ENCODE peak calls at places on chromosomes 1 and 21, in four cellular contexts. D is IMR-90; F is CD4-positive, alpha-beta T cell; O is HepG2. I is an unnamed sample.

GRCh38 chr1:109733235-109733634 is 7.6 kb downstream of the GSTM3 start:
- DNase-seq in D (no peak), F (no peak), O (no peak), I (no peak)

GRCh38 chr1:221276911-221277310 is 397.7 kb downstream of the HLX start:
- DNase-seq in D (no peak), F (no peak), O (no peak), I (no peak)

GRCh38 chr1:41613646-41614592 is 129.4 kb upstream of the EDN2 start:
- DNase-seq in D (peak), F (no peak), O (no peak), I (no peak)

GRCh38 chr1:169472759-169473158 is 13.0 kb downstream of the SLC19A2 start:
- DNase-seq in D (no peak), F (no peak), O (no peak), I (no peak)

GRCh38 chr1:3578433-3578805 is 32.9 kb downstream of the MEGF6 start:
- DNase-seq in D (no peak), F (no peak), O (no peak), I (no peak)

GRCh38 chr1:117037802-117038201 is 22.3 kb upstream of the TTF2 start:
- DNase-seq in D (no peak), F (no peak), O (no peak), I (no peak)

GRCh38 chr1:22290611-22291010 is 147.7 kb upstream of the WNT4 start:
- DNase-seq in D (no peak), F (no peak), O (no peak), I (no peak)

GRCh38 chr1:211333906-211334305 is 7.3 kb downstream of the TRAF5 start:
- DNase-seq in D (peak), F (no peak), O (no peak), I (no peak)

GRCh38 chr1:11648732-11649158 is 5.5 kb downstream of the FBXO2 start:
- DNase-seq in D (no peak), F (peak), O (no peak), I (no peak)

GRCh38 chr1:205127646-205128045 is 5.9 kb upstream of the RBBP5 start:
- DNase-seq in D (no peak), F (no peak), O (no peak), I (no peak)

GRCh38 chr1:209882942-209883340 is 55.1 kb upstream of the SYT14 start:
- DNase-seq in D (no peak), F (no peak), O (no peak), I (no peak)

GRCh38 chr1:202880961-202881460 is 7.9 kb downstream of the RABIF start:
- DNase-seq in D (no peak), F (no peak), O (no peak), I (no peak)

GRCh38 chr1:31593136-31593665 is 16.9 kb downstream of the TINAGL1 start:
- DNase-seq in D (no peak), F (no peak), O (no peak), I (no peak)

GRCh38 chr21:15534450-15534886 is 195.3 kb upstream of the USP25 start:
- DNase-seq in D (no peak), F (no peak), O (no peak), I (no peak)

GRCh38 chr21:34803792-34804440 is 135.1 kb downstream of the CLIC6 start:
- DNase-seq in D (no peak), F (no peak), O (no peak), I (no peak)

GRCh38 chr1:63874278-63874880 is 100.6 kb downstream of the ROR1 start:
- DNase-seq in D (peak), F (no peak), O (no peak), I (no peak)

GRCh38 chr1:186008920-186009737 is 274.9 kb downstream of the HMCN1 start:
- DNase-seq in D (peak), F (no peak), O (no peak), I (no peak)

GRCh38 chr1:153786038-153786790 is 11.0 kb downstream of the SLC27A3 start:
- DNase-seq in D (no peak), F (no peak), O (no peak), I (no peak)

GRCh38 chr21:39094847-39095525 is 88.3 kb downstream of the PSMG1 start:
- DNase-seq in D (peak), F (no peak), O (peak), I (no peak)

GRCh38 chr1:44073528-44073927 is 42.3 kb upstream of the SLC6A9 start:
- DNase-seq in D (no peak), F (no peak), O (no peak), I (no peak)

GRCh38 chr1:163161841-163162240 is 40.9 kb downstream of the RGS5 start:
- DNase-seq in D (no peak), F (no peak), O (no peak), I (no peak)

GRCh38 chr1:21568006-21568746 is 59.0 kb downstream of the ALPL start:
- DNase-seq in D (peak), F (no peak), O (no peak), I (no peak)

GRCh38 chr1:209808059-209808494 is 2.1 kb upstream of the IRF6 start:
- DNase-seq in D (peak), F (no peak), O (peak), I (no peak)

GRCh38 chr1:214332950-214333798 is 52.2 kb downstream of the SMYD2 start:
- DNase-seq in D (peak), F (peak), O (peak), I (peak)

GRCh38 chr1:92786298-92786901 is 1.5 kb upstream of the EVI5 start:
- DNase-seq in D (no peak), F (no peak), O (no peak), I (no peak)

GRCh38 chr1:110616587-110616986 is 10.4 kb upstream of the KCNA2 start:
- DNase-seq in D (peak), F (no peak), O (no peak), I (no peak)

DNA sequence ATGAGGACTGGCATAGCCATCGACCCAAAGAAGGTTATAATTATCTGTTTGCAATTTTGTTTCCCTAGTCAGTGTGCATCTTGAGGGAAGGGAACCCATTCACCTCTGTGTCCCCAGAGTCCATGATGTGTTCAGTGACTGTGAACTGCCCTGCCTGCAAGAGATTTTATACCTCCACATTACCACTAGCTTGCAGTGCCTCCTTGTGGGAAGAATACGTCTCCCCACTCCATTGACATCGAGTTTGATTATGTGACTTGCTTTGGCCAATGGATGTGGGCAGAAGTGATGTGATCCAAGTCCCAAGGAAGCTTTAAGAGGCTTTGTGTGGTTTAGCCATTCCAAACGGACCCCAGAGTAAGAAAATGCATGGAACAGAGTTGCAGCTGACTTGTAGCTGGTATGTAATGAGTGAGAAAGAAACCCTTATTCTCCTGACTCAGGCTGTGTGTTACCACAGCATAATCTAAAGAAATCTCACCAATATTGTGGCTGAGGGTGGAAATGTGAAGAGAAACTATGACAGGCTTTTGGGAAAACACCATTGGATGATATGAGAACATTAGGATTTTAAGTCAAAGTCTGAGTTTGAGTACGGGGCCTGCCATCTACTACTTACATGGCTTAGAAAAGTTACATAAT is 47.8 kb upstream of the NRDC start:
- DNase-seq in D (peak), F (no peak), O (no peak), I (no peak)
- TF ChIP-seq CTCF in D (peak), F (no peak), O (peak), I (peak)

DNA sequence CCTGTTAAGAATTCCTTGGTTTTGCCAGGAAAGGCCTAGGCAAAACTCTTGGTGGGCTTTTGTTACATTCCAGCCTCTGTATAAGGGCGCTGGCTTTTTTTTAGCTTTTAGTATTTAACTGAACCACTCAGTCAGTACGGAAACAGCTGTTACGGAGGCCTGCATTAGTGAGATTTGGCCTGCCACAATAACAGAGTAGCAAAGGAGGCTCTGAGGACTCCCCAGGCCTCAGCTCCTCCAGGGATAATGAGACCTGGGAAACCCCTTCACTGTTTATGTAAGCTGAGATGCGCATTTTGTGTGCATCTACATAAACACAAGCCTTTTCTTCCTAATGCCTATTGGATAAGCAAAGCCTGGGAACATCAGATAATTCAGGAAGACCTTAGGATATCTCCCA is 210.1 kb downstream of the APP start:
- DNase-seq in D (no peak), F (no peak), O (no peak), I (no peak)
- TF ChIP-seq CTCF in D (no peak), F (no peak), O (no peak), I (no peak)

DNA sequence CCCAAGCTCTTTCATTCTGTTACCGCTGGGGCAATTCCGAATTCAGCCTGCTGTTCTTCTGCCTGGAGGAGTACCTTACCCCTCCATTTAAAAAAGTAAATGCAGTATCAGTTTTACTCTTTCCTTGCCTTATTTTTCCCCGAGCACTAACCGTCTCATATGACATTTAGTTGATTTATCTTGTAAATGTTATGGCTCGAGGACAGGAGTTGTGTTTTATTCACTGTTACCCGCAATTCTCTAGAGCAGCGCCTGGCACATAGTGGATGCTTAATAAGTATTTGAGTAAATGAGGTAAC is 425 bp upstream of the TADA1 start:
- DNase-seq in D (no peak), F (no peak), O (no peak), I (no peak)
- TF ChIP-seq CTCF in D (no peak), F (peak), O (no peak), I (no peak)

DNA sequence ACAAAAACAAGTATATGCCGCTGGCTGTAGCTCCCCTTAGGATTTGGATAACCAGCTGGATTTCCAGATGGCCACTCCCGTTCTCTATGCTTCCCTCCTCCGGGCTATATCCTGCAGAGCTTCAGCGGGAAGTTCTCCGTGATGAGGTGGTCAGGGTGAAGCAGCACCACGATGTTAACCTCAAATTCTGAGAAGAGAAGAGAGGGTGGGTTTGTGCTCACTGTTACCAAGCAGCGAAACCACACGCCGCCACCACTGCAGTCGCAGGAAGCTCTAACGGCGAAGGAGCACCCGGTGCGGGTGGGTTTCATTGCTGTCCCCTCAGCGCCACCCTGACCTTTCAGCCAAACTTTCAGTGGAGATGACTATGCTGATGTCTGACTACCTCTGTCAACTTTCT is 41.7 kb downstream of the VPS26C start:
- DNase-seq in D (no peak), F (peak), O (no peak), I (no peak)
- TF ChIP-seq CTCF in D (no peak), F (no peak), O (no peak), I (no peak)

GRCh38 chr1:81811757-81812371 is 11.1 kb downstream of the ADGRL2 start:
- DNase-seq in D (no peak), F (no peak), O (no peak), I (no peak)
- TF ChIP-seq CTCF in D (no peak), F (no peak), O (no peak), I (peak)

GRCh38 chr1:54081306-54082270 is 28.2 kb downstream of the TCEANC2 start:
- DNase-seq in D (peak), F (peak), O (peak), I (peak)
- TF ChIP-seq CTCF in D (peak), F (peak), O (peak), I (peak)

GRCh38 chr1:15409400-15410222 is at the start of gene EFHD2:
- DNase-seq in D (peak), F (peak), O (peak), I (peak)
- TF ChIP-seq CTCF in D (peak), F (no peak), O (peak), I (no peak)

DNA sequence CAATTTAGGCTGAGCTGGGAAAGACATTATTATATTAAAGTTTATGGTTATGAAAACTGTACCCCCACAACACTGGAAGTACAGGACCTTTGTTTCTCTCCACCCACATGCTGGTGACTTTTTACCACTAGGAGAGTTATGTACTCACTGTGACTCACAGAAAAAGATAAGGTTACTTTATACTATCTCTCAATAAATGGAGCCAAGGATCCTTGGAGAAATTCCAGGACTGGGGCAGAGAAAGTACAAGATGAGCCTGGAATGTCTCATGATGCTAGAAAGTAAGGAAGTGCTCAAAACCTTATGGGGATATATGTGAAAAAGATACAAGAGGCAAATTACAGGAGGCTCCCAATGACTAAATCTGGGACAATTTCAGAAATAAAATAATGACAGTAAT is 63.9 kb upstream of the C1orf105 start:
- DNase-seq in D (peak), F (no peak), O (no peak), I (no peak)
- TF ChIP-seq CTCF in D (no peak), F (no peak), O (no peak), I (no peak)

I was measured in GM10248.